ENCODE peak calls at places on chromosome 2, in seven cellular contexts. C is GM23248, A is endothelial cell of umbilical vein, U is HCT116, X is fibroblast of lung, G is SK-N-SH, D is neuronal stem cell. L is an unnamed sample.

GRCh38 chr2:81675651-81676050 is 1371.1 kb upstream of the LRRTM1 start:
- DNase-seq in C (no peak), A (no peak), U (no peak), X (no peak), G (no peak), D (no peak), L (no peak)

GRCh38 chr2:176931588-176932563 is 280.7 kb upstream of the HNRNPA3 start:
- DNase-seq in C (peak; percentile 30), A (peak; percentile 27), U (peak; percentile 41), X (peak; percentile 3), G (peak; percentile 10), D (no peak), L (no peak)

GRCh38 chr2:225038076-225038571 is 4.1 kb downstream of the DOCK10 start:
- DNase-seq in C (no peak), A (no peak), U (no peak), X (no peak), G (no peak), D (no peak), L (no peak)

GRCh38 chr2:12675352-12675795 is 41.4 kb upstream of the TRIB2 start:
- DNase-seq in C (peak; percentile 61), A (peak; percentile 69), U (no peak), X (peak; percentile 79), G (no peak), D (no peak), L (no peak)

GRCh38 chr2:144515694-144516416 is 4.1 kb downstream of the ZEB2 start:
- DNase-seq in C (peak; percentile 76), A (peak; percentile 64), U (no peak), X (peak; percentile 73), G (peak; percentile 76), D (no peak), L (no peak)

GRCh38 chr2:101699191-101699938 is 1.9 kb downstream of the MAP4K4 start:
- DNase-seq in C (peak; percentile 55), A (peak; percentile 53), U (no peak), X (peak; percentile 39), G (no peak), D (no peak), L (no peak)

GRCh38 chr2:172846551-172846950 is 110.9 kb downstream of the RAPGEF4 start:
- DNase-seq in C (no peak), A (no peak), U (no peak), X (no peak), G (no peak), D (no peak), L (no peak)

GRCh38 chr2:88184762-88185161 is 14.6 kb downstream of the THNSL2 start:
- DNase-seq in C (no peak), A (no peak), U (no peak), X (no peak), G (no peak), D (no peak), L (no peak)

GRCh38 chr2:199019898-199020507 is 437.7 kb downstream of the SATB2 start:
- DNase-seq in C (peak; percentile 72), A (no peak), U (peak; percentile 21), X (peak; percentile 63), G (peak; percentile 3), D (peak; percentile 11), L (no peak)

GRCh38 chr2:170815746-170816498 is 765 bp upstream of the GAD1 start:
- DNase-seq in C (peak; percentile 67), A (peak; percentile 31), U (peak; percentile 57), X (peak; percentile 35), G (peak; percentile 89), D (peak; percentile 84), L (peak; percentile 90)

GRCh38 chr2:228181098-228182019 is at the start of gene SPHKAP:
- DNase-seq in C (peak; percentile 26), A (no peak), U (no peak), X (no peak), G (peak; percentile 15), D (peak; percentile 21), L (peak; percentile 57)

GRCh38 chr2:217902281-217903141 is 100.3 kb downstream of the TNS1 start:
- DNase-seq in C (peak; percentile 85), A (peak; percentile 81), U (no peak), X (peak; percentile 82), G (no peak), D (no peak), L (no peak)

GRCh38 chr2:219205165-219205538 is 1.4 kb upstream of the ZFAND2B start:
- DNase-seq in C (no peak), A (no peak), U (no peak), X (no peak), G (no peak), D (no peak), L (no peak)

GRCh38 chr2:10080536-10081304 is 509 bp upstream of the CYS1 start:
- DNase-seq in C (no peak), A (no peak), U (no peak), X (peak; percentile 66), G (no peak), D (no peak), L (no peak)

GRCh38 chr2:126244937-126245336 is 411.0 kb upstream of the GYPC start:
- DNase-seq in C (peak; percentile 21), A (no peak), U (no peak), X (no peak), G (peak; percentile 32), D (peak; percentile 41), L (peak; percentile 84)

GRCh38 chr2:121944072-121944829 is 188.8 kb downstream of the TSN start:
- DNase-seq in C (peak; percentile 95), A (no peak), U (no peak), X (peak; percentile 50), G (no peak), D (no peak), L (no peak)

GRCh38 chr2:121605820-121606733 is 43.2 kb downstream of the CLASP1 start:
- DNase-seq in C (peak; percentile 3), A (no peak), U (no peak), X (no peak), G (peak; percentile 74), D (no peak), L (no peak)

GRCh38 chr2:47300609-47301276 is 102.2 kb upstream of the MSH2 start:
- DNase-seq in C (no peak), A (no peak), U (no peak), X (no peak), G (no peak), D (no peak), L (no peak)

GRCh38 chr2:239323473-239323872 is 77.3 kb downstream of the HDAC4 start:
- DNase-seq in C (no peak), A (no peak), U (no peak), X (no peak), G (peak; percentile 6), D (no peak), L (peak; percentile 10)

DNA sequence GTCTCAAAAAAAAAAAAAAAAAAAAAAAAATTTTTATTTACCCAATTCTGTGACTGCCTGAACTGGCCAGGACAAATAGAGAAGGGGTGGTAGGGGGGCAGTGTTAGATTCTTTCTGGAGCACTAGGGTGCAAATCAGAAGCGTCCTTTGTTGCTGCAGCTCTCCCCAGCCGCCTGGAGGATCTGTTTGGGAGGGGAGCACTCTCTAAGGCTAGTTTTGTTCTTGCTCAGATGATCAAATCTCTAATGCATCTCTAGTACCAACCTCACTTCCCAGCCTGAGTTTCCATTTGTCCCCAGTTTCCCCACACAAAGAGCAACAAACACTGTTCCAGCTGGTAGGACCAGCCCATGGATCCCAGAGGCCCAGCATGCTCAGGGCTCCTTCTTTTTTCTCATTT is 83.0 kb downstream of the GBX2 start:
- DNase-seq in C (no peak), A (no peak), U (no peak), X (no peak), G (no peak), D (no peak), L (no peak)
- H3K4me1 ChIP-seq in C (no peaks in the 10 kb centered on the region), A (peaks cover 6% of the 10 kb centered on the region), U (no peaks in the 10 kb centered on the region), X (no peaks in the 10 kb centered on the region), G (peaks cover 15% of the 10 kb centered on the region), D (peaks cover 52% of the 10 kb centered on the region), L (peaks cover 29% of the 10 kb centered on the region)

GRCh38 chr2:60411295-60411694 is 142.2 kb downstream of the BCL11A start:
- DNase-seq in C (no peak), A (no peak), U (no peak), X (peak; percentile 8), G (no peak), D (no peak), L (no peak)
- H2AFZ ChIP-seq in C (no peak overlapping the region), A (no peak overlapping the region), U (no peak overlapping the region), X (no peak overlapping the region), G (no peak overlapping the region), D (no peak overlapping the region), L (no peak overlapping the region)

GRCh38 chr2:118853647-118854367 is 6.4 kb upstream of the EN1 start:
- DNase-seq in C (no peak), A (no peak), U (no peak), X (no peak), G (peak; percentile 31), D (no peak), L (peak; percentile 46)

GRCh38 chr2:118850901-118851268 is 3.4 kb upstream of the EN1 start:
- DNase-seq in C (no peak), A (no peak), U (no peak), X (no peak), G (no peak), D (no peak), L (no peak)

GRCh38 chr2:118851650-118852049 is 4.2 kb upstream of the EN1 start:
- DNase-seq in C (no peak), A (no peak), U (no peak), X (no peak), G (no peak), D (peak; percentile 37), L (peak; percentile 37)

GRCh38 chr2:118853129-118853640 is 5.7 kb upstream of the EN1 start:
- DNase-seq in C (no peak), A (no peak), U (no peak), X (no peak), G (no peak), D (no peak), L (no peak)

DNA sequence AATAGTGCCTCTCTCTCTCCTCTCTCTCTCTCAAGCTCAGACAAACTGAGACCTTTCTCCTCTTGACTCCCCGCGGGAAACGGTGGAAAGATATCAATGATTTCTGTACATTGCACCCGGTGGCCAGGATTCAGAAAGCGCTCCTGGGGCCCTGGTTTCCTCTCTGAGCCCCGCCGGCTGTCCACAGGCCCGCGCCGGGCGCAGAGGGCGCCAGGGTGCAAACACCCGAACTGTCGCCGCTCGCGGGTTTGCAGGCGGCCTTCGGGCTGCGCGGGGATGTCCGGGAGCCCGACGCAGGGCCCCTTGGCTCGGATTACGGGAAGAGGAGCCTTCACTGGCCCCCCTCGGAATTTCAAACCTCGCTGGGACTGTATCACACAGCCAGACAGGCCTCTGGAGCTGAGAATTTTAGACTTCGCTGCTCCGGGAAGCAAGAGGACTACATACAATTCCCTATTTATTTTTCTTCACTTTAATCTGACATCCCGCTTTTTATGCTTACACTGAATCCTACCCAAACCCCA is 5.2 kb upstream of the EN1 start:
- DNase-seq in C (no peak), A (no peak), U (no peak), X (no peak), G (peak; percentile 46), D (peak; percentile 33), L (peak; percentile 42)
- H3K4me2 ChIP-seq in C (no peak overlapping the region), A (no peak overlapping the region), U (no peak overlapping the region), X (no peak overlapping the region), G (no peak overlapping the region), D (no peak overlapping the region), L (peak overlapping the region; percentile 55)

GRCh38 chr2:37655442-37655841 is 16.0 kb downstream of the CDC42EP3 start:
- DNase-seq in C (no peak), A (no peak), U (no peak), X (no peak), G (peak; percentile 56), D (no peak), L (no peak)
- H3K4me1 ChIP-seq in C (peaks cover 93% of the 10 kb centered on the region), A (peaks cover 85% of the 10 kb centered on the region), U (peaks cover 60% of the 10 kb centered on the region), X (peaks cover 23% of the 10 kb centered on the region), G (peaks cover 62% of the 10 kb centered on the region), D (peaks cover 47% of the 10 kb centered on the region), L (peaks cover 41% of the 10 kb centered on the region)